ENCODE peak calls at places on chromosomes 2 and 18, in four cellular contexts. L is uterus; M is pancreas; A is CD8-positive, alpha-beta memory T cell. D is an unnamed sample. For H3K4me1, the result is how much of the 10 kb centered on the place peaks cover.

GRCh38 chr2:85615413-85615728 is 615 bp upstream of the USP39 start:
- DNase-seq in L (no peak), M (peak), A (no peak), D (no peak)

GRCh38 chr2:66443977-66444855 is 9.3 kb downstream of the MEIS1 start:
- DNase-seq in L (no peak), M (peak), A (no peak), D (no peak)

GRCh38 chr2:72028996-72029395 is 118.7 kb downstream of the CYP26B1 start:
- DNase-seq in L (no peak), M (no peak), A (no peak), D (no peak)

GRCh38 chr18:23935804-23936203 is 78.8 kb upstream of the TTC39C start:
- DNase-seq in L (no peak), M (no peak), A (no peak), D (no peak)

GRCh38 chr18:980586-980985 is 75.9 kb downstream of the ADCYAP1 start:
- DNase-seq in L (no peak), M (no peak), A (no peak), D (no peak)

GRCh38 chr2:3571284-3571683 is 3.8 kb upstream of the RPS7 start:
- DNase-seq in L (no peak), M (no peak), A (no peak), D (no peak)

GRCh38 chr18:5894613-5895299 is 566 bp downstream of the TMEM200C start:
- DNase-seq in L (no peak), M (peak), A (no peak), D (no peak)

GRCh38 chr2:46519265-46519664 is 39.9 kb downstream of the TMEM247 start:
- DNase-seq in L (no peak), M (no peak), A (no peak), D (no peak)

GRCh38 chr2:144071461-144071860 is 448.5 kb downstream of the ZEB2 start:
- DNase-seq in L (no peak), M (no peak), A (no peak), D (no peak)

GRCh38 chr2:198408171-198408570 is 603.8 kb downstream of the PLCL1 start:
- DNase-seq in L (no peak), M (no peak), A (no peak), D (no peak)

GRCh38 chr2:210376618-210377175 is 61.7 kb upstream of the MYL1 start:
- DNase-seq in L (no peak), M (no peak), A (no peak), D (no peak)

GRCh38 chr2:229270551-229271410 is at the start of gene PID1:
- DNase-seq in L (peak), M (peak), A (no peak), D (no peak)
- H3K27ac ChIP-seq in L (peak), M (no peak), A (no peak), D (peak)

GRCh38 chr2:9258501-9258900 is 51.9 kb downstream of the ASAP2 start:
- DNase-seq in L (no peak), M (no peak), A (no peak), D (no peak)
- H3K4me1 ChIP-seq in L (under half), M (under half), A (under half), D (under half)

GRCh38 chr2:181877181-181877664 is 14.3 kb upstream of the ITPRID2 start:
- DNase-seq in L (no peak), M (no peak), A (no peak), D (no peak)
- H3K27ac ChIP-seq in L (no peak), M (no peak), A (no peak), D (no peak)

GRCh38 chr2:20092901-20093235 is 41.4 kb upstream of the LAPTM4A start:
- DNase-seq in L (no peak), M (no peak), A (no peak), D (no peak)

GRCh38 chr2:20095469-20095868 is 44.0 kb upstream of the LAPTM4A start:
- DNase-seq in L (no peak), M (no peak), A (no peak), D (no peak)

GRCh38 chr2:20094142-20094792 is 42.8 kb upstream of the LAPTM4A start:
- DNase-seq in L (no peak), M (no peak), A (no peak), D (no peak)

GRCh38 chr2:20093263-20094141 is 42.1 kb upstream of the LAPTM4A start:
- DNase-seq in L (peak), M (no peak), A (no peak), D (peak)

DNA sequence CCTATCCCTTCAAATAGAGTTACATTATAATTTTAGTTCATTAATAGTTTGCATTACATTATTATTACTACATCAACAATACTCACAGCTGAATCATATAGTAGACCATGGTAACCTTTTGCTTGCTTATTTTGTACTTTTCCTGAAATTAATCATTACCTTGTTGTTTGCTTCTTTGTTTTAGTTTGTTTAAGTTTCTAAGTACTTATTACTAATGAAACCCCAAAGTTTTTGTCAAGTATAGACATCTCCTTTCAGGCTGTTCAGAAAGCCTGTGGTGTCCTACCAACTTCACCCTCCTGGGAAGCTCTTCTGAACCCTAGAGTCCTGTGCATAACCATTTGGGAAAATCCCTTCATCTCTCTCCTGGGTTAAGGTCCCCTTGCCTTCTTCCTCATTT is 43.5 kb upstream of the LAPTM4A start:
- DNase-seq in L (no peak), M (no peak), A (no peak), D (no peak)
- H3K4me1 ChIP-seq in L (under half), M (under half), A (under half), D (under half)

D was measured in prostate gland.